ENCODE peak calls at places on chromosome 17, in ten cellular contexts. E is heart left ventricle; W is CD8-positive, alpha-beta T cell; X is fibroblast of lung; D is stomach; T is endothelial cell; V is B cell; Y is heart right ventricle; K is esophagus squamous epithelium; F is activated B cell treated with CpG ODN at 0.5 μM for 24 hours. G is an unnamed sample.

GRCh38 chr17:72691601-72692000 is 400.9 kb downstream of the SLC39A11 start:
- DNase-seq in X (peak), D (no peak), Y (no peak), T (no peak), E (no peak), V (no peak), K (no peak), W (no peak), F (no peak), G (no peak)

GRCh38 chr17:34499576-34499975 is 79.8 kb upstream of the TMEM132E start:
- DNase-seq in D (no peak), T (peak), W (no peak), X (peak), K (no peak), Y (no peak), E (no peak), V (no peak), F (no peak), G (no peak)

GRCh38 chr17:76360461-76360860 is 6.7 kb upstream of the PRPSAP1 start:
- DNase-seq in V (no peak), X (no peak), E (no peak), T (no peak), W (no peak), D (no peak), F (no peak), Y (no peak), K (no peak), G (no peak)

GRCh38 chr17:5630434-5630833 is 46.1 kb upstream of the NLRP1 start:
- DNase-seq in V (no peak), T (no peak), F (no peak), D (no peak), K (no peak), Y (no peak), X (no peak), E (no peak), W (no peak), G (no peak)

GRCh38 chr17:21286066-21286770 is 1.7 kb downstream of the MAP2K3 start:
- DNase-seq in Y (peak), D (peak), X (peak), E (peak), W (no peak), V (no peak), K (peak), F (no peak), T (peak), G (no peak)

GRCh38 chr17:57242148-57242547 is 14.2 kb upstream of the MSI2 start:
- DNase-seq in K (no peak), T (no peak), D (no peak), X (no peak), V (no peak), W (no peak), E (peak), F (no peak), Y (peak), G (no peak)

GRCh38 chr17:5033352-5034015 is 1.7 kb downstream of the SLC52A1 start:
- DNase-seq in T (no peak), F (no peak), V (no peak), W (no peak), D (no peak), X (no peak), E (no peak), K (no peak), Y (no peak), G (no peak)

GRCh38 chr17:34166394-34166793 is 88.7 kb upstream of the CCL2 start:
- DNase-seq in T (no peak), D (no peak), W (no peak), V (no peak), E (no peak), X (no peak), Y (no peak), F (no peak), K (no peak), G (no peak)

GRCh38 chr17:35147313-35147982 is at the start of gene UNC45B:
- DNase-seq in E (peak), F (no peak), X (no peak), T (no peak), K (no peak), W (no peak), D (no peak), Y (peak), V (no peak), G (no peak)

GRCh38 chr17:29648005-29648404 is 25.3 kb upstream of the CORO6 start:
- DNase-seq in E (no peak), K (no peak), V (no peak), T (no peak), F (no peak), D (no peak), X (no peak), W (no peak), Y (no peak), G (no peak)

GRCh38 chr17:36760425-36760824 is 159.0 kb downstream of the MRM1 start:
- DNase-seq in F (no peak), D (no peak), Y (no peak), K (no peak), W (no peak), V (no peak), T (no peak), X (no peak), E (no peak), G (no peak)

GRCh38 chr17:16935786-16936185 is 36.1 kb downstream of the TNFRSF13B start:
- DNase-seq in T (no peak), X (no peak), V (no peak), D (no peak), W (no peak), E (no peak), K (no peak), F (no peak), Y (no peak), G (no peak)

GRCh38 chr17:67051155-67051538 is 6.8 kb downstream of the CACNG1 start:
- DNase-seq in D (no peak), W (no peak), E (no peak), F (no peak), K (no peak), Y (no peak), T (no peak), X (no peak), V (no peak), G (no peak)

GRCh38 chr17:44384281-44384822 is 5.1 kb downstream of the ITGA2B start:
- DNase-seq in D (no peak), F (no peak), E (no peak), W (no peak), K (no peak), V (no peak), Y (no peak), X (no peak), T (peak), G (no peak)

GRCh38 chr17:52895272-52895671 is 736.8 kb upstream of the CA10 start:
- DNase-seq in T (no peak), D (no peak), K (no peak), Y (no peak), F (no peak), E (no peak), V (no peak), X (no peak), W (no peak), G (no peak)

GRCh38 chr17:69773081-69773480 is 301.9 kb upstream of the KCNJ16 start:
- DNase-seq in F (no peak), V (no peak), D (no peak), T (no peak), X (peak), E (no peak), K (no peak), Y (no peak), W (no peak), G (no peak)

GRCh38 chr17:59330314-59330942 is 1.0 kb upstream of the YPEL2 start:
- DNase-seq in W (no peak), X (no peak), E (peak), Y (peak), F (no peak), K (no peak), D (peak), T (peak), V (no peak), G (no peak)

GRCh38 chr17:77963441-77963840 is 4.9 kb downstream of the TNRC6C start:
- DNase-seq in Y (peak), X (peak), K (no peak), W (peak), F (no peak), D (no peak), T (no peak), V (no peak), E (peak), G (no peak)

GRCh38 chr17:79136596-79136995 is 62.0 kb downstream of the ENGASE start:
- DNase-seq in V (no peak), K (no peak), Y (no peak), F (no peak), T (no peak), E (no peak), D (no peak), W (no peak), X (no peak), G (no peak)

GRCh38 chr17:6365187-6365943 is 69.6 kb downstream of the AIPL1 start:
- DNase-seq in T (no peak), F (no peak), D (no peak), Y (no peak), X (peak), W (no peak), E (no peak), V (no peak), K (no peak), G (no peak)

GRCh38 chr17:4006165-4006589 is 41.9 kb upstream of the ATP2A3 start:
- DNase-seq in W (no peak), X (no peak), E (no peak), F (no peak), K (no peak), Y (no peak), D (no peak), V (no peak), T (no peak), G (no peak)

GRCh38 chr17:44872131-44872768 is 24.6 kb downstream of the HIGD1B start:
- DNase-seq in X (no peak), W (no peak), E (no peak), D (no peak), F (no peak), Y (peak), T (no peak), K (no peak), V (no peak), G (no peak)

GRCh38 chr17:45248132-45248936 is 13.6 kb downstream of the SPATA32 start:
- DNase-seq in V (peak), W (peak), E (no peak), D (peak), Y (no peak), X (no peak), T (no peak), K (no peak), F (peak), G (peak)

GRCh38 chr17:29760279-29760721 is 137.6 kb upstream of the CORO6 start:
- DNase-seq in K (no peak), E (no peak), Y (no peak), F (no peak), D (no peak), X (peak), T (no peak), V (peak), W (peak), G (peak)

GRCh38 chr17:48492401-48493298 is 38.2 kb downstream of the HOXB1 start:
- DNase-seq in Y (peak), T (peak), V (peak), K (no peak), E (peak), W (peak), X (peak), F (peak), D (peak), G (peak)

GRCh38 chr17:60142872-60143499 is 6.8 kb upstream of the CA4 start:
- DNase-seq in K (no peak), D (peak), E (peak), X (peak), V (peak), Y (peak), F (peak), T (peak), W (peak), G (peak)

GRCh38 chr17:83035722-83036121 is 43.7 kb upstream of the METRNL start:
- DNase-seq in K (no peak), X (no peak), V (no peak), D (no peak), W (no peak), E (no peak), T (no peak), F (no peak), Y (no peak), G (no peak)

GRCh38 chr17:73324711-73325526 is 13.1 kb upstream of the CDC42EP4 start:
- DNase-seq in E (no peak), Y (no peak), X (no peak), F (no peak), D (no peak), V (no peak), W (no peak), T (no peak), K (no peak), G (no peak)

GRCh38 chr17:75313941-75314550 is 24.8 kb upstream of the SLC25A19 start:
- DNase-seq in V (no peak), T (no peak), X (no peak), K (no peak), E (no peak), F (no peak), W (no peak), Y (peak), D (no peak), G (peak)

GRCh38 chr17:74502866-74503265 is 28.4 kb downstream of the CD300LB start:
- DNase-seq in V (no peak), T (no peak), E (no peak), W (peak), K (no peak), D (peak), F (no peak), Y (no peak), X (no peak), G (no peak)

GRCh38 chr17:1762906-1763829 is 1.3 kb downstream of the SERPINF1 start:
- DNase-seq in X (peak), T (no peak), D (no peak), V (no peak), W (peak), E (peak), K (no peak), F (no peak), Y (peak), G (no peak)

GRCh38 chr17:77392376-77393273 is 251.9 kb downstream of the SEC14L1 start:
- DNase-seq in Y (peak), T (peak), F (no peak), W (no peak), E (peak), V (no peak), X (peak), D (peak), K (no peak), G (no peak)

DNA sequence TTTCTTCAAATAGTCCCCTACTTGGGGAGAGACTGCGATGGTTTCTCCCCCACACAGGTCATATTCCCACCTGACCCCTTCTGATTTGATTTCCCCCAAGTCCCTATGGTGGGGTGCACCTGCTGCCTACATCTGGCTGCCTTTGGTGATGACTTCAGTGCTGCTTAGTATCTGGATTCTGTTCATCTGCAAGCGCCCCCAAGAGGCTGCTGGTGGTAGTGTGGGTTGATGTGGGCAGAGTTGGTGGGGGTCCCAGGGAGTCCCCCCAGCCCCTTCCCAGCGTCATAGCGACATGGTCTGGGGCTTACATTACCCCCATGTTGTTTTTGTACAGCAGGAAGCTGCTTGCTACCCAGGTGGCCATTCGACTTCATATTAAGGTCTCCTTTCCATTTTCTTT is 99.2 kb downstream of the NTN1 start:
- DNase-seq in Y (no peak), D (no peak), X (no peak), F (no peak), E (no peak), K (no peak), W (no peak), T (peak), V (no peak), G (no peak)
- TF ChIP-seq CTCF in Y (peak), D (no peak), X (peak), F (no peak), E (no peak), K (no peak), W (no peak), T (no peak), V (peak), G (no peak)

GRCh38 chr17:443109-443508 is 90.5 kb upstream of the RPH3AL start:
- DNase-seq in V (no peak), X (no peak), Y (no peak), W (no peak), K (no peak), T (no peak), D (no peak), E (no peak), F (no peak), G (no peak)
- TF ChIP-seq CTCF in V (no peak), X (no peak), Y (no peak), W (no peak), K (no peak), T (no peak), D (no peak), E (no peak), F (no peak), G (no peak)

DNA sequence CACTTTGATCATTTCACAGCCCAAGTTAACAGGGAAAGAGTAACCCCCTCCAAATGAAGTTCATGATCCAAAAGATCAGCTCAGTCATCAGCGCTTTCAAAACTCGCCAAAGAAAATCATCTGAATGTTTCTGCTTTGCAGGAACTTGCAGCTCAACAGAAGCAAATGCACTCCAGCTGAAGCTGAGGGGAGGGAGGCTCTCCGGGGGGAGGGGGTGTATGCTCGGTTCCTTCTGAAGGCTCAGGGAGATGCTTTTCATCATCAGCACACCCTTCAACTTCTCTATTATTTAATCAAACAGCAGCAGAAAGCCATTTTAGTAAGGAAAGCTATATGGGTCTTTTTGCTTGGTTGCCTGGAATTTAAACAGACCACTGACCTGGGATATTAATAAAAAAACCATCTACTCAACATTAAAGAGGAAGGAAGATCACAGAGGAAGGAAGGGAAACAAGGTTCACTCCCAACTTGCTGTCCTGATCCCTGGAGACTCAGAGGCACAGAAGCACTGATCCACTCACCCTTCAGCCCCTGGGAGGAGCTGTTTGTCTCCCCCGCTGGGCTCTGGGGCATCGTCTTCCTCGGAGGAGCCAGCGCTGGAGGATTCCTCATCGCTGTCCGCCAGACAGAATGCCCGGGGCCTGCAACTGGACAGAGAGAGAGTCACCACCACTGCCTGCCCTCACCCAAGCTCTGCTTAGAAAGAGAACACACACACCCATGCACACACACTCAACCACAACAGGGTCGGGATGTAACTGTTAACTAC is 24.6 kb upstream of the ERN1 start:
- DNase-seq in T (no peak), F (no peak), K (no peak), W (no peak), D (no peak), X (no peak), E (no peak), V (no peak), Y (no peak), G (no peak)
- TF ChIP-seq CTCF in T (no peak), F (no peak), K (no peak), W (no peak), D (no peak), X (no peak), E (no peak), V (no peak), Y (no peak), G (no peak)

GRCh38 chr17:63433746-63434591 is 12.1 kb downstream of the CYB561 start:
- DNase-seq in F (no peak), X (peak), E (peak), W (no peak), D (peak), V (no peak), T (no peak), Y (peak), K (no peak), G (no peak)

GRCh38 chr17:63437287-63438091 is 8.6 kb downstream of the CYB561 start:
- DNase-seq in T (no peak), F (no peak), E (no peak), X (no peak), D (peak), W (no peak), K (no peak), V (no peak), Y (no peak), G (no peak)

GRCh38 chr17:63435681-63436522 is 10.2 kb downstream of the CYB561 start:
- DNase-seq in D (peak), K (no peak), W (no peak), V (no peak), X (no peak), F (no peak), Y (no peak), T (no peak), E (no peak), G (no peak)

GRCh38 chr17:63436523-63437110 is 9.5 kb downstream of the CYB561 start:
- DNase-seq in E (no peak), Y (no peak), F (no peak), X (peak), W (no peak), D (peak), T (no peak), V (no peak), K (no peak), G (no peak)

DNA sequence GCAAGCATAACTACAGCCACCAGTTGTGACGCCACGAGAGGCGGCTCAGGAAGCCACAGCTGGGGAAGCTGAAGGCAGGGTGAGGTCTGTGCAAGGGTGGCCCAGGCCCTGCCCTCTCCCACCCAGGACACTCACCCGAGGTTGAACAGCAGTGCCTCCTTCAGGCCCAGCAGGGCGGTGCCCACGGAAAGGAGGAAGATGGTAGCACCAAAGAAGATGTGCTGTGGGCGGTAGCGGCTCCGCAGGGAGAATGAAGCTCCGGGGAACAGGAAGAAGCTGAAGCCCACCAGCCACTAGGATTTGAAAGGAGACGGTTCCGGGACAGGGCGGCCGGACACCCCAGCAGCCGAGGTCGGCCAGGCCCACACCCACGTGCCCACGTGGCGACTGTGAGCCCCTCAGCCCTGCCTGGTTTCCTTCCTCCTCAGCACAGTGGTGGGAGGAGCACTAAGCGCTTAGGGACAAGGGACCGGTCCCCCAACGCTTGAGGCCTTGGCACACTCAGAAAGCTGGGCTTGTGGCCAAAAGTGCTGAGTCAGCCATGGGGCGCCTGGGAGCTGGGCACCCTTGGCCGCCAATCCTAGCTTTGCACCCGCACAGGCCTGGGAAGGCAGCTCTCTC is 11.0 kb downstream of the CYB561 start:
- DNase-seq in W (peak), T (no peak), D (peak), X (peak), V (no peak), F (no peak), Y (peak), E (peak), K (no peak), G (no peak)
- TF ChIP-seq CTCF in W (peak), T (peak), D (no peak), X (no peak), V (no peak), F (no peak), Y (peak), E (no peak), K (no peak), G (no peak)

GRCh38 chr17:488993-489757 is 136.6 kb upstream of the RPH3AL start:
- DNase-seq in K (no peak), Y (no peak), W (peak), F (peak), X (peak), T (peak), V (no peak), D (no peak), E (no peak), G (no peak)
- TF ChIP-seq CTCF in K (no peak), Y (no peak), W (no peak), F (no peak), X (no peak), T (no peak), V (no peak), D (no peak), E (no peak), G (peak)

DNA sequence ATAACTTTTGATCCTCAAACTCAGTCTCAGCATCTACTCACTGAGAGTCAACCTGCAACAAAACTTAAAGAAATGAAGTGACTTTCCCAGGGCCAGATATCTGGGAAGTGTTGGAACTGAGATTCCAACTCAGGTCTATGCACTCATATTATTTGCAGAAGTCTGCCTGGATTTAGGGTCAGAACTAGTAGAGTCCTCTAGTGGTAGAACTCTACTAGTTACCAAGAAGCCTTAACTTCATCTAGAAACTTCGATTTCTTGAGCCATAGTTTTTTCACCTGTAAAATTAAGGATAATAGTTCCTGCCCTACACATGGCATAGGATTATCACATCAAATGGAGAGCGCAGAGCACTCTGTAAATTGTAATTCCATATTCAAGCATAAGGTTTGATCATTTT is 23.4 kb upstream of the KRT24 start:
- DNase-seq in V (no peak), T (no peak), W (no peak), E (no peak), Y (no peak), X (peak), K (no peak), F (no peak), D (no peak), G (no peak)
- TF ChIP-seq CTCF in V (no peak), T (no peak), W (peak), E (no peak), Y (peak), X (peak), K (peak), F (no peak), D (no peak), G (peak)

GRCh38 chr17:50541402-50541915 is 5.5 kb upstream of the SPATA20 start:
- DNase-seq in K (no peak), V (no peak), X (no peak), D (no peak), T (no peak), W (no peak), Y (no peak), F (no peak), E (no peak), G (no peak)
- TF ChIP-seq CTCF in K (no peak), V (no peak), X (no peak), D (no peak), T (no peak), W (no peak), Y (no peak), F (no peak), E (no peak), G (no peak)

G was measured in GM10248.